ENCODE peak calls at places on chromosomes 6 and 20, in eight cellular contexts. M is heart left ventricle, E is brain microvascular endothelial cell, Q is body of pancreas, P is uterus, F is fibroblast of lung, K is tibial artery, I is adrenal gland. N is an unnamed sample. For H3K36me3, the result is how much of the 10 kb centered on the place peaks cover.

GRCh38 chr6:52496609-52497008 is 76.5 kb downstream of the EFHC1 start:
- DNase-seq in M (no peak), E (no peak), Q (no peak), P (no peak), F (no peak), K (no peak), I (no peak), N (no peak)

GRCh38 chr20:35092524-35093244 is at the start of gene TRPC4AP:
- DNase-seq in M (peak), E (peak), Q (peak), P (peak), F (peak), K (peak), I (peak), N (peak)

GRCh38 chr20:8424010-8424409 is 291.9 kb downstream of the PLCB1 start:
- DNase-seq in M (no peak), E (peak), Q (no peak), P (no peak), F (peak), K (no peak), I (peak), N (no peak)

GRCh38 chr6:33430334-33430733 is 10.5 kb downstream of the SYNGAP1 start:
- DNase-seq in M (no peak), E (no peak), Q (no peak), P (no peak), F (no peak), K (no peak), I (no peak), N (no peak)

GRCh38 chr6:151026021-151026663 is 160.6 kb downstream of the MTHFD1L start:
- DNase-seq in M (no peak), E (no peak), Q (no peak), P (no peak), F (no peak), K (no peak), I (no peak), N (no peak)

GRCh38 chr20:45138451-45139300 is 14.4 kb upstream of the WFDC12 start:
- DNase-seq in M (peak), E (no peak), Q (peak), P (no peak), F (no peak), K (no peak), I (peak), N (no peak)

GRCh38 chr6:142326539-142326938 is 24.7 kb downstream of the ADGRG6 start:
- DNase-seq in M (no peak), E (no peak), Q (no peak), P (no peak), F (no peak), K (no peak), I (no peak), N (no peak)

GRCh38 chr6:109406196-109406595 is 23.9 kb upstream of the CD164 start:
- DNase-seq in M (no peak), E (no peak), Q (no peak), P (no peak), F (peak), K (no peak), I (no peak), N (no peak)

GRCh38 chr6:88855521-88856152 is 107.8 kb downstream of the RNGTT start:
- DNase-seq in M (no peak), E (no peak), Q (no peak), P (no peak), F (no peak), K (no peak), I (no peak), N (no peak)

GRCh38 chr6:41682497-41682961 is 44.3 kb downstream of the MDFI start:
- DNase-seq in M (peak), E (no peak), Q (peak), P (no peak), F (no peak), K (peak), I (peak), N (no peak)
- H3K4me3 ChIP-seq in M (peak), E (no peak), Q (no peak), P (peak), F (no peak), K (peak), I (no peak), N (no peak)

DNA sequence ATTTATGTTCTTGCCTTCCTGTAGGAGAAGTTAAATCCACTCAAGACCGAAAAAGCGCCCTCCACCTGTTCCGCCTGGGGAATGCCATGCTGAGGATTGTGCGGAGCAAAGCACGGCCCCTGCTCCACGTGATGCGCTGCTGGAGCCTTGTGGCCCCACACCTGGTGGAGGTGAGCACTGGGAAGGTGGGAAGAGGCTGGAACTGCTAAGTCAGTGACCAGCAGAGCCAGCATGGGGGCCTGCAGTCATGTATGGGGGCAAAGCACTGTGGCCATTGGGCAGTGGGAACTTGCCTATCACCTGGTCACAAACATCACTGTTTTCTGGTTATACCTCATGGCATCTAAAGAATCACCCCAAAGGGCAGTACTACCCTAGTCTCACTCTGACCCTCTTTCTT is 78.5 kb upstream of the PBOV1 start:
- DNase-seq in M (no peak), E (no peak), Q (no peak), P (no peak), F (no peak), K (no peak), I (no peak), N (no peak)
- H3K36me3 ChIP-seq in M (under half), E (under half), Q (under half), P (under half), F (under half), K (under half), I (under half), N (under half)

DNA sequence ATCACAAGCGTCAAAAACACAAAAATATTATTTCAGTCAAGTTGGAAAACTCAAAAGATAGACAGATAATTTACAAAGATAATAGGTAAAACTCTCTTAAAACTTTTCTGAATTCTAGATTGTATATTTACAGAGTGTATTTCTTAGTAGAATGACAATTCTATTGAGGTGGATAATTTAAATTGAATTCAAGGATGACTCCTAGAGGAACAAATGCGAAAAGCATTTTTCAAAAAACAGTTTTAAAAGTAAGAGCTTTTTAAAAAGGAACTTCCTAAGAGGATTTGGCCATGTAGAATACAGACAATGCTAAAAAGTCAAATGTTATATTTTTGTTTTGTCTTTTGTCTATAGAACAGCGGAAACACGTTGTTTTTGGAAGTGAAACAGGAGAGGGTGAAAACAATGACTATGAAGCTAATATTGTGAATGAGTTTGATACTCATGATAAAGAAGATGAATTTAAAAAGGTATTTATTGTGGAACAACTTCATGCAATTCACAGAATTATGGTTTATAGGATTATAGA is 90.1 kb downstream of the DNAH8 start:
- DNase-seq in M (no peak), E (no peak), Q (no peak), P (no peak), F (no peak), K (no peak), I (no peak), N (no peak)
- TF ChIP-seq CTCF in M (no peak), E (no peak), Q (no peak), P (no peak), F (no peak), K (no peak), I (no peak), N (no peak)

GRCh38 chr6:134171517-134171916 is 119.1 kb upstream of the SLC2A12 start:
- DNase-seq in M (no peak), E (no peak), Q (no peak), P (no peak), F (peak), K (no peak), I (peak), N (no peak)

GRCh38 chr6:134173936-134174789 is 121.7 kb upstream of the SLC2A12 start:
- DNase-seq in M (peak), E (peak), Q (peak), P (peak), F (peak), K (peak), I (peak), N (peak)

GRCh38 chr6:134174790-134175531 is 122.5 kb upstream of the SLC2A12 start:
- DNase-seq in M (peak), E (peak), Q (peak), P (peak), F (peak), K (peak), I (peak), N (peak)

GRCh38 chr6:134172020-134172766 is 119.8 kb upstream of the SLC2A12 start:
- DNase-seq in M (no peak), E (no peak), Q (no peak), P (no peak), F (no peak), K (no peak), I (no peak), N (no peak)

DNA sequence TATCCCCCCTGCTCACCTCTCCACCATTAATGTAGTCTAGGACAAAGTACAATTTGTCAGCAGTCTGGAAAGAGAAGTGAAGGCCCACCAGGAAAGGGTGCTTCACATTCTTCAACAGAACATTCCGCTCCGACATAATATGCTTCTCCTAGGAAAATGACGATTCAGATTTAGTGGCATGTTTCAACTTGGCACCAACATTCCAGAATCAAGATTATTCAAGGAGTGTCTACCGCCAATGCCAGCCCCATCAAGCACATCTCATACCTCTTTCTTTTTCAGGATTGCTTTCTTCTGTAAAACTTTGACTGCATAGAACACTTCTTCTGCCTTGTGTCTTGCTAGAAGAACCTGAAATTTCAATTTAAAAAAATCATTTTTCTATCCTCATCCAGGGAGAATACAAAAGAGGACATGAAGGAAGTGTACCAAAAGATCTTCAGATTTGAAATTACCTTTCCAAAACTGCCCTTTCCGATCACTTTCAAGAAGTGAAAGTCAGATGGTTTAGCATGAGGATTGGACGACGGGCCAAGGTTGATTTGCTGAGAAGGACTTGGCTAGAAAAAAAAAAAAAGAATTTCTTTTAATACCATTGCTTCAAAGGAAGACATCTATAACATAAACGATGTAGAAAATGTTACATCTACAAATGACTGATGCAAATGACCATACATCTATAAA is 120.7 kb upstream of the SLC2A12 start:
- DNase-seq in M (no peak), E (no peak), Q (no peak), P (no peak), F (peak), K (no peak), I (no peak), N (no peak)
- H3K4me3 ChIP-seq in M (peak), E (peak), Q (peak), P (peak), F (peak), K (peak), I (peak), N (peak)

DNA sequence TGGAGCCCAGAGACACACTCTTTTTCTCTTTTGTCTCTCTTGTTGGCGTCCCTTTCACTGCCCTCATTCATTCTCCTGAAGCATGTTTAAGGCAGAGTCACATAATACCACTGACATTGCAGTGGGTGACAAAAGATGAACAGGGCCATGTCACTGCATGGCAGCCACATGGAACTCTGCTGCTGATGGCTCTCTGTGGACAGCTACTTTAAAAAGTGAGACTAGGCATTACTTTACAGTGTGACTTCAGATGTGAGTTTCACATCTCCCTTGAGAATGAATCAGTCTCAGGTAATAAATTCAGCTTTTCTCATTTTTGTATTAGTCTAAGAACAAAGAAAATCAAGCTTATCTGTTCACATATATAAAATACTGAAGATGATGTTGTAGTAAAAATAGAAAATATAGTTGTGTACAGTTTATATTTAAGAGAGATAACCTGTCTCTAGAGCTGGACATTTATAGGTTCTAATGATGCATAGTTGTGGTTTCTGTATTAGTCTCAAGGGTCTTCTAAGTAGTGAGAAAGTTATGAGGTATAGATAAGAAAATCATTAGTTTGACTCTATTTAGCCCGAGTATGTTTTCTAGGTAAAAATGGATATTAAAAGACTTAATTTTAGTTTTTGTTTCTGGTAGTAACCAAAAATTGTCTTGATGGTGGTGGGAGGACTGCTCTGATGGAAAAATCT is 6.1 kb downstream of the MRS2 start:
- DNase-seq in M (no peak), E (no peak), Q (no peak), P (no peak), F (no peak), K (no peak), I (no peak), N (no peak)
- H3K36me3 ChIP-seq in M (half or more), E (under half), Q (under half), P (under half), F (under half), K (under half), I (under half), N (under half)

GRCh38 chr6:153816306-153816845 is 222.7 kb upstream of the OPRM1 start:
- DNase-seq in M (no peak), E (no peak), Q (peak), P (no peak), F (no peak), K (no peak), I (no peak), N (no peak)

GRCh38 chr6:153814136-153814535 is 224.9 kb upstream of the OPRM1 start:
- DNase-seq in M (no peak), E (no peak), Q (no peak), P (no peak), F (no peak), K (no peak), I (no peak), N (no peak)
- TF ChIP-seq CTCF in M (no peak), E (peak), Q (no peak), P (no peak), F (no peak), K (no peak), I (no peak), N (no peak)

DNA sequence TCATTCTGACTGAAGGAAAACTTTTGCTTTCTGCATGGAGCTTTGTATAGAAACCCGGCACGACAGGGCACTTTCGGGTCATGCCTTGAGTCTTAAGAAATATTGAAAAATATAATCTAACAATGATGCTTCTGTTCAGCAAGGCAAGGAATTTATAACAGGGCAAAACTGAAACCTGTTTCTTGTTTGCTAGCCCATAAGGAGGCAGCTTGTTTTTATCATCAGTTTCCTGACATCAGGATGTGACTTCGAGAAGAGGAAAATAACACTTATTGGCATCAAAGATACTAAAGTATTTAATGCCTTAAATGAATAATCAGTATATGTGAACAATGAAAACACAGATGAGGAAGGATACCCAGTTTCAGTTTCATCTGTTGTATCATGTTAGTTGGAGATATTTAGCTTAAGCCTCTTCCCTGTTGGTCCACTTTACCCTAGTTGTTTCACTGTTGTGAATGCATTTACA is 146.5 kb downstream of the CDKAL1 start:
- DNase-seq in M (no peak), E (peak), Q (no peak), P (no peak), F (no peak), K (no peak), I (no peak), N (no peak)
- H3K4me3 ChIP-seq in M (no peak), E (no peak), Q (no peak), P (no peak), F (peak), K (no peak), I (no peak), N (no peak)

N was measured in BJ.